ENCODE peak calls at places on chromosome 21, in five cellular contexts. A is NCI-H2171; L is left colon; S is T-helper 1 cell; K is CD8-positive, alpha-beta T cell. T is an unnamed sample.

GRCh38 chr21:29376556-29376955 is 77.8 kb downstream of the BACH1 start:
- DNase-seq in A (no peak), L (no peak), S (peak; percentile 10), K (peak; percentile 34), T (peak; percentile 26)

GRCh38 chr21:44880762-44881585 is 7.5 kb upstream of the PTTG1IP start:
- DNase-seq in A (no peak), L (no peak), S (no peak), K (no peak), T (no peak)

GRCh38 chr21:39776589-39776988 is 31.6 kb downstream of the IGSF5 start:
- DNase-seq in A (no peak), L (no peak), S (no peak), K (no peak), T (no peak)

GRCh38 chr21:38721983-38722382 is 83.7 kb upstream of the ETS2 start:
- DNase-seq in A (no peak), L (no peak), S (no peak), K (no peak), T (no peak)

GRCh38 chr21:36854391-36854790 is 112.1 kb downstream of the HLCS start:
- DNase-seq in A (no peak), L (no peak), S (no peak), K (no peak), T (peak; percentile 52)

GRCh38 chr21:41763398-41763931 is 3.4 kb downstream of the RIPK4 start:
- DNase-seq in A (peak; percentile 78), L (no peak), S (no peak), K (no peak), T (no peak)

GRCh38 chr21:15430577-15430976 is 299.2 kb upstream of the USP25 start:
- DNase-seq in A (no peak), L (no peak), S (no peak), K (no peak), T (no peak)

GRCh38 chr21:45254557-45254930 is 33.2 kb downstream of the POFUT2 start:
- DNase-seq in A (no peak), L (no peak), S (no peak), K (no peak), T (no peak)

GRCh38 chr21:42187976-42188653 is 30.8 kb upstream of the ABCG1 start:
- DNase-seq in A (no peak), L (peak; percentile 53), S (peak; percentile 52), K (peak; percentile 71), T (no peak)

GRCh38 chr21:34909492-34910292 is 139.4 kb downstream of the RUNX1 start:
- DNase-seq in A (no peak), L (no peak), S (no peak), K (no peak), T (no peak)

GRCh38 chr21:31573217-31573616 is 86.3 kb upstream of the SOD1 start:
- DNase-seq in A (no peak), L (no peak), S (no peak), K (no peak), T (no peak)

GRCh38 chr21:14901482-14901958 is 163.3 kb downstream of the NRIP1 start:
- DNase-seq in A (no peak), L (no peak), S (no peak), K (no peak), T (no peak)